ENCODE peak calls at places on chromosomes 7 and 10, in eight cellular contexts. Y is thyroid gland, J is heart left ventricle, A is Peyer's patch, V is A549, Z is tibial nerve, M is adrenal gland, Q is sigmoid colon. I is an unnamed sample.

GRCh38 chr10:112872728-112873127 is 77.3 kb upstream of the TCF7L2 start:
- DNase-seq in Q (no peak), J (no peak), Y (no peak), A (no peak), Z (no peak), M (no peak), V (no peak), I (no peak)

GRCh38 chr7:143289421-143289820 is 1.3 kb downstream of the CASP2 start:
- DNase-seq in Z (no peak), J (no peak), V (no peak), Y (no peak), M (no peak), Q (no peak), A (no peak), I (no peak)

GRCh38 chr7:44973610-44974401 is 5.0 kb downstream of the MYO1G start:
- DNase-seq in V (no peak), Y (no peak), A (peak; percentile 44), Z (no peak), J (no peak), M (peak; percentile 77), Q (no peak), I (peak; percentile 44)

GRCh38 chr7:8113184-8113583 is 144.6 kb downstream of the GLCCI1 start:
- DNase-seq in Y (no peak), A (no peak), J (no peak), M (no peak), Z (no peak), V (no peak), Q (no peak), I (no peak)

GRCh38 chr7:135240446-135240845 is 6.8 kb downstream of the STRA8 start:
- DNase-seq in V (no peak), M (no peak), J (no peak), Z (no peak), Y (no peak), Q (no peak), A (no peak), I (no peak)

GRCh38 chr7:17357952-17358351 is 59.5 kb downstream of the AHR start:
- DNase-seq in Y (no peak), A (no peak), J (no peak), Q (no peak), Z (no peak), M (no peak), V (no peak), I (no peak)

GRCh38 chr7:7745966-7746365 is 27.6 kb upstream of the RPA3 start:
- DNase-seq in A (no peak), M (no peak), V (no peak), J (no peak), Y (no peak), Q (no peak), Z (no peak), I (no peak)

GRCh38 chr10:6071181-6072175 is 9.3 kb upstream of the IL2RA start:
- DNase-seq in Z (no peak), V (no peak), J (no peak), A (peak; percentile 43), Q (no peak), Y (no peak), M (no peak), I (no peak)

GRCh38 chr7:127404282-127405049 is 12.0 kb upstream of the ZNF800 start:
- DNase-seq in M (no peak), Q (no peak), J (no peak), A (no peak), Y (no peak), V (no peak), Z (no peak), I (no peak)

GRCh38 chr7:147858421-147858820 is 732.1 kb upstream of the C7orf33 start:
- DNase-seq in V (no peak), Z (no peak), Q (no peak), A (no peak), M (no peak), J (no peak), Y (no peak), I (no peak)

GRCh38 chr7:91140982-91141381 is 123.3 kb upstream of the FZD1 start:
- DNase-seq in A (no peak), V (no peak), Q (no peak), J (no peak), M (peak; percentile 16), Z (peak; percentile 29), Y (peak; percentile 28), I (peak; percentile 21)

GRCh38 chr7:13551503-13551902 is 438.0 kb downstream of the ETV1 start:
- DNase-seq in Q (no peak), A (no peak), M (no peak), V (no peak), Z (no peak), Y (no peak), J (no peak), I (no peak)

GRCh38 chr10:75402486-75403143 is 1.1 kb upstream of the ZNF503 start:
- DNase-seq in V (peak; percentile 52), M (peak; percentile 48), Z (no peak), Y (peak; percentile 75), J (peak; percentile 40), Q (peak; percentile 73), A (no peak), I (no peak)

GRCh38 chr7:100464210-100464660 is at the start of gene SPACDR:
- DNase-seq in A (no peak), M (no peak), Z (no peak), V (no peak), Q (no peak), Y (no peak), J (no peak), I (no peak)

GRCh38 chr10:119272736-119273135 is 65.4 kb downstream of the GRK5 start:
- DNase-seq in J (no peak), Z (no peak), A (no peak), Y (no peak), Q (no peak), V (no peak), M (no peak), I (no peak)

GRCh38 chr10:119269737-119270136 is 62.4 kb downstream of the GRK5 start:
- DNase-seq in Q (no peak), M (no peak), A (no peak), Y (no peak), V (no peak), Z (no peak), J (no peak), I (no peak)

GRCh38 chr10:119268871-119269506 is 61.6 kb downstream of the GRK5 start:
- DNase-seq in M (no peak), V (no peak), Y (no peak), Q (no peak), Z (no peak), J (peak; percentile 21), A (peak; percentile 67), I (no peak)

GRCh38 chr10:119273413-119273812 is 66.0 kb downstream of the GRK5 start:
- DNase-seq in M (no peak), A (no peak), V (no peak), Q (no peak), Z (no peak), Y (no peak), J (no peak), I (no peak)

GRCh38 chr10:119270893-119271361 is 63.6 kb downstream of the GRK5 start:
- DNase-seq in A (peak; percentile 86), M (peak; percentile 81), V (peak; percentile 50), Q (no peak), Y (peak; percentile 97), Z (no peak), J (peak; percentile 89), I (no peak)
- TF ChIP-seq POLR2A in A (peak; percentile 47), M (no peak), V (no peak), Q (no peak), Y (peak; percentile 37), Z (no peak), J (no peak), I (no peak)

GRCh38 chr10:94738588-94738987 is 23.9 kb upstream of the CYP2C19 start:
- DNase-seq in V (no peak), M (no peak), Z (no peak), J (no peak), Y (no peak), Q (no peak), A (no peak), I (no peak)
- H3K27ac ChIP-seq in V (no peak overlapping the region), M (no peak overlapping the region), Z (no peak overlapping the region), J (no peak overlapping the region), Y (no peak overlapping the region), Q (no peak overlapping the region), A (no peak overlapping the region), I (no peak overlapping the region)

GRCh38 chr10:91164520-91165065 is 55.9 kb upstream of the PCGF5 start:
- DNase-seq in M (no peak), V (no peak), J (no peak), A (no peak), Y (no peak), Z (no peak), Q (no peak), I (no peak)

GRCh38 chr10:91162495-91163268 is 57.8 kb upstream of the PCGF5 start:
- DNase-seq in M (peak; percentile 90), J (peak; percentile 79), Y (peak; percentile 84), A (peak; percentile 67), Q (peak; percentile 90), Z (peak; percentile 34), V (peak; percentile 43), I (peak; percentile 88)

GRCh38 chr10:91162050-91162494 is 58.4 kb upstream of the PCGF5 start:
- DNase-seq in Q (no peak), M (peak; percentile 82), Y (no peak), A (no peak), J (peak; percentile 25), Z (no peak), V (peak; percentile 32), I (no peak)

GRCh38 chr10:91163709-91164474 is 56.6 kb upstream of the PCGF5 start:
- DNase-seq in V (peak; percentile 76), Z (peak; percentile 55), Q (peak; percentile 91), Y (peak; percentile 67), J (peak; percentile 41), M (peak; percentile 90), A (peak; percentile 52), I (peak; percentile 65)

DNA sequence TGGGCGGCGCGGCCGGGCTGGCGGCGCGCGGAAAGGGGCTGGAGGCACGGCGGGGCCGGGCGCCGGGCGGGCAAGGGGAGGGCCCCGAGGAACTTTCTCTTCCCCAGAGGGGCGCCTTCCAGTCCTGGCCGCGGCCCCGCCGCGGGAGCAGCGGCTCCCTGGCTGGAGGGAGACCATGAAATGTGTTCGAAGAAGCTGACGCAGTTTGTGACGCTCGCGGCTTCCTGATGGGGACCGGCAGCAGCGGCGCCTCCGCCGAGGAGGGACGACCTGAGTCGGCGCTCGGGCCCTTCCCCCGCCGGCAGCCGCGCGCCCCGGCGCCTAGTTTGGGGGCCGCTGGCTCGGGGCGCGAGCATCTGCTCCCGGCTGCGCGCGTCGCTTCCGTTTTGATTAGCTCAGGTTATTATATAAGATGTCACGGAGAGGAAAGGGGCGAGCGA is 57.2 kb upstream of the PCGF5 start:
- DNase-seq in J (peak; percentile 71), M (peak; percentile 71), Q (peak; percentile 81), V (peak; percentile 14), A (peak; percentile 76), Y (peak; percentile 62), Z (peak; percentile 30), I (peak; percentile 46)
- TF ChIP-seq POLR2A in J (no peak), M (peak; percentile 64), Q (no peak), V (peak; percentile 24), A (no peak), Y (peak; percentile 60), Z (peak; percentile 44), I (peak; percentile 46)

DNA sequence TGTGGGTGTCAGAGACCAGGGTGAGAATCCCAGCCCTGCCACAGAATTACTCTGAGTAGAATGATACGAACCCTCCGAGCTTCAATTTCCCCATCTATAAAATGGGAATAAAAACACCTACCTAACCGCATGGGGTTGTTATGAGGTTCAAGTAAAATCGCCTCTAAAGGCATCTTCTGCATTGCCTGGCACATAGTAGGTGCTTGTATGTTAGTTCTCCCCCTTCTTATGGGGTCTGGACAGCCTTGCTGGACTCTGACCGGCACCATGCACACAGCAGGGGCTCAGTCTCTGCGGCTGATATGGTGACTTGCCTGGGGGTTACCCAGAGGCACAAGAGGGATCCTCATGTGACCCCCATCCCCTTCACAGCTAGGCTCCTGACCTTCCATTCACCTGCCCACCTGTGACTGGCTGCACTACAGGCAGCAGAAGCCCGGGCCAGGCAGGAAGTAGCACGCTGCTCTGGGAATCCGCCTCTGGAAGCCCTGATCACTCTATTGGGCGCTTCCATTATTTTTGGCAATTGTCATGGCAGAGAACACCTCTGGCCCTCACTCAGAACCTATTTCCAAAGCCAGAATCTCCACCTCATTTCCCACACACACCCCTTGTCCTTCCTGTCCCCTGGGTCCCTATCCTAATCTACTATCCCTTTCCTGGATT is 6.0 kb downstream of the SH3PXD2A start:
- DNase-seq in Z (no peak), V (no peak), Q (peak; percentile 64), M (no peak), A (no peak), J (no peak), Y (no peak), I (no peak)
- H3K27ac ChIP-seq in Z (peak overlapping the region; percentile 67), V (no peak overlapping the region), Q (peak overlapping the region; percentile 85), M (no peak overlapping the region), A (peak overlapping the region; percentile 55), J (peak overlapping the region; percentile 85), Y (peak overlapping the region; percentile 31), I (peak overlapping the region; percentile 73)

I was measured in gastrocnemius medialis.